ENCODE peak calls at places on chromosome 22, in nine cellular contexts. One of them, this sample, is unnamed.

GRCh38 chr22:38540731-38541130 is 29.3 kb downstream of the DMC1 start:
- DNase-seq in heart left ventricle: no peak
- DNase-seq in CD8-positive, alpha-beta T cell: no peak
- DNase-seq in CD4-positive, alpha-beta T cell: no peak
- DNase-seq in body of pancreas: no peak
- DNase-seq in dorsolateral prefrontal cortex: no peak
- DNase-seq in mucosa of descending colon: no peak
- DNase-seq in H1: no peak
- DNase-seq in lung: no peak
- DNase-seq in this sample: no peak

GRCh38 chr22:32480238-32480637 is 5.6 kb downstream of the FBXO7 start:
- DNase-seq in CD8-positive, alpha-beta T cell: no peak
- DNase-seq in dorsolateral prefrontal cortex: no peak
- DNase-seq in heart left ventricle: no peak
- DNase-seq in mucosa of descending colon: no peak
- DNase-seq in H1: no peak
- DNase-seq in lung: no peak
- DNase-seq in CD4-positive, alpha-beta T cell: no peak
- DNase-seq in body of pancreas: no peak
- DNase-seq in this sample: no peak

GRCh38 chr22:19060356-19061009 is 61.7 kb downstream of the DGCR2 start:
- DNase-seq in CD4-positive, alpha-beta T cell: no peak
- DNase-seq in dorsolateral prefrontal cortex: no peak
- DNase-seq in heart left ventricle: peak
- DNase-seq in H1: no peak
- DNase-seq in CD8-positive, alpha-beta T cell: no peak
- DNase-seq in body of pancreas: peak
- DNase-seq in lung: no peak
- DNase-seq in mucosa of descending colon: no peak
- DNase-seq in this sample: no peak

GRCh38 chr22:38233427-38233826 is 31.6 kb downstream of the MAFF start:
- DNase-seq in CD4-positive, alpha-beta T cell: no peak
- DNase-seq in body of pancreas: no peak
- DNase-seq in CD8-positive, alpha-beta T cell: no peak
- DNase-seq in mucosa of descending colon: no peak
- DNase-seq in dorsolateral prefrontal cortex: no peak
- DNase-seq in heart left ventricle: no peak
- DNase-seq in lung: no peak
- DNase-seq in H1: no peak
- DNase-seq in this sample: no peak

GRCh38 chr22:27804683-27805297 is 3.2 kb upstream of the MN1 start:
- DNase-seq in heart left ventricle: peak
- DNase-seq in H1: peak
- DNase-seq in CD4-positive, alpha-beta T cell: peak
- DNase-seq in mucosa of descending colon: peak
- DNase-seq in dorsolateral prefrontal cortex: peak
- DNase-seq in CD8-positive, alpha-beta T cell: peak
- DNase-seq in body of pancreas: peak
- DNase-seq in lung: peak
- DNase-seq in this sample: no peak

GRCh38 chr22:16949561-16949960 is 58.5 kb downstream of the GAB4 start:
- DNase-seq in lung: no peak
- DNase-seq in H1: no peak
- DNase-seq in CD4-positive, alpha-beta T cell: no peak
- DNase-seq in CD8-positive, alpha-beta T cell: no peak
- DNase-seq in mucosa of descending colon: no peak
- DNase-seq in heart left ventricle: no peak
- DNase-seq in dorsolateral prefrontal cortex: no peak
- DNase-seq in body of pancreas: no peak
- DNase-seq in this sample: no peak

GRCh38 chr22:38494498-38494897 is 11.6 kb downstream of the DDX17 start:
- DNase-seq in H1: no peak
- DNase-seq in CD4-positive, alpha-beta T cell: no peak
- DNase-seq in body of pancreas: no peak
- DNase-seq in dorsolateral prefrontal cortex: no peak
- DNase-seq in CD8-positive, alpha-beta T cell: no peak
- DNase-seq in heart left ventricle: no peak
- DNase-seq in lung: no peak
- DNase-seq in mucosa of descending colon: no peak
- DNase-seq in this sample: no peak

GRCh38 chr22:22342697-22343602 is 98.4 kb downstream of the VPREB1 start:
- DNase-seq in CD4-positive, alpha-beta T cell: peak
- DNase-seq in lung: peak
- DNase-seq in CD8-positive, alpha-beta T cell: peak
- DNase-seq in H1: peak
- DNase-seq in dorsolateral prefrontal cortex: no peak
- DNase-seq in body of pancreas: peak
- DNase-seq in mucosa of descending colon: peak
- DNase-seq in heart left ventricle: no peak
- DNase-seq in this sample: no peak

GRCh38 chr22:38724926-38725571 is 19.3 kb downstream of the GTPBP1 start:
- DNase-seq in CD4-positive, alpha-beta T cell: no peak
- DNase-seq in heart left ventricle: no peak
- DNase-seq in dorsolateral prefrontal cortex: no peak
- DNase-seq in lung: no peak
- DNase-seq in H1: no peak
- DNase-seq in mucosa of descending colon: peak
- DNase-seq in body of pancreas: no peak
- DNase-seq in CD8-positive, alpha-beta T cell: peak
- DNase-seq in this sample: no peak

GRCh38 chr22:22071455-22071854 is 88.9 kb upstream of the TOP3B start:
- DNase-seq in CD4-positive, alpha-beta T cell: no peak
- DNase-seq in CD8-positive, alpha-beta T cell: no peak
- DNase-seq in dorsolateral prefrontal cortex: no peak
- DNase-seq in heart left ventricle: no peak
- DNase-seq in mucosa of descending colon: no peak
- DNase-seq in H1: no peak
- DNase-seq in lung: no peak
- DNase-seq in body of pancreas: no peak
- DNase-seq in this sample: no peak

GRCh38 chr22:38734203-38735100 is 21.3 kb downstream of the SUN2 start:
- DNase-seq in lung: no peak
- DNase-seq in body of pancreas: no peak
- DNase-seq in heart left ventricle: peak
- DNase-seq in dorsolateral prefrontal cortex: peak
- DNase-seq in mucosa of descending colon: peak
- DNase-seq in CD8-positive, alpha-beta T cell: no peak
- DNase-seq in CD4-positive, alpha-beta T cell: no peak
- DNase-seq in H1: no peak
- DNase-seq in this sample: no peak

GRCh38 chr22:45311033-45311531 is 1.3 kb downstream of the FAM118A start:
- DNase-seq in body of pancreas: no peak
- DNase-seq in CD8-positive, alpha-beta T cell: no peak
- DNase-seq in heart left ventricle: no peak
- DNase-seq in lung: no peak
- DNase-seq in H1: no peak
- DNase-seq in dorsolateral prefrontal cortex: no peak
- DNase-seq in mucosa of descending colon: no peak
- DNase-seq in CD4-positive, alpha-beta T cell: no peak
- DNase-seq in this sample: no peak

GRCh38 chr22:43948836-43949235 is 6.4 kb upstream of the SAMM50 start:
- DNase-seq in H1: no peak
- DNase-seq in CD4-positive, alpha-beta T cell: no peak
- DNase-seq in CD8-positive, alpha-beta T cell: no peak
- DNase-seq in lung: no peak
- DNase-seq in body of pancreas: no peak
- DNase-seq in dorsolateral prefrontal cortex: no peak
- DNase-seq in heart left ventricle: no peak
- DNase-seq in mucosa of descending colon: no peak
- DNase-seq in this sample: no peak

GRCh38 chr22:43946391-43946680 is 8.9 kb upstream of the SAMM50 start:
- DNase-seq in H1: no peak
- DNase-seq in dorsolateral prefrontal cortex: no peak
- DNase-seq in body of pancreas: no peak
- DNase-seq in CD8-positive, alpha-beta T cell: no peak
- DNase-seq in lung: no peak
- DNase-seq in CD4-positive, alpha-beta T cell: no peak
- DNase-seq in heart left ventricle: no peak
- DNase-seq in mucosa of descending colon: no peak
- DNase-seq in this sample: no peak

GRCh38 chr22:43944670-43945430 is 10.4 kb upstream of the SAMM50 start:
- DNase-seq in CD4-positive, alpha-beta T cell: no peak
- DNase-seq in lung: no peak
- DNase-seq in body of pancreas: no peak
- DNase-seq in heart left ventricle: no peak
- DNase-seq in mucosa of descending colon: no peak
- DNase-seq in CD8-positive, alpha-beta T cell: no peak
- DNase-seq in dorsolateral prefrontal cortex: no peak
- DNase-seq in H1: no peak
- DNase-seq in this sample: no peak

GRCh38 chr22:43941449-43941848 is 13.8 kb upstream of the SAMM50 start:
- DNase-seq in CD8-positive, alpha-beta T cell: no peak
- DNase-seq in lung: no peak
- DNase-seq in heart left ventricle: no peak
- DNase-seq in H1: no peak
- DNase-seq in CD4-positive, alpha-beta T cell: no peak
- DNase-seq in dorsolateral prefrontal cortex: no peak
- DNase-seq in body of pancreas: no peak
- DNase-seq in mucosa of descending colon: no peak
- DNase-seq in this sample: no peak

GRCh38 chr22:43945632-43946390 is 9.4 kb upstream of the SAMM50 start:
- DNase-seq in H1: peak
- DNase-seq in heart left ventricle: peak
- DNase-seq in dorsolateral prefrontal cortex: peak
- DNase-seq in CD4-positive, alpha-beta T cell: peak
- DNase-seq in body of pancreas: peak
- DNase-seq in mucosa of descending colon: peak
- DNase-seq in CD8-positive, alpha-beta T cell: peak
- DNase-seq in lung: peak
- DNase-seq in this sample: no peak
- TF ChIP-seq CTCF in H1: peak
- TF ChIP-seq CTCF in heart left ventricle: peak
- TF ChIP-seq CTCF in dorsolateral prefrontal cortex: peak
- TF ChIP-seq CTCF in CD4-positive, alpha-beta T cell: peak
- TF ChIP-seq CTCF in body of pancreas: peak
- TF ChIP-seq CTCF in mucosa of descending colon: peak
- TF ChIP-seq CTCF in CD8-positive, alpha-beta T cell: peak
- TF ChIP-seq CTCF in lung: peak
- TF ChIP-seq CTCF in this sample: peak

GRCh38 chr22:35431483-35432205 is 31.7 kb downstream of the MCM5 start:
- DNase-seq in CD8-positive, alpha-beta T cell: no peak
- DNase-seq in CD4-positive, alpha-beta T cell: no peak
- DNase-seq in lung: no peak
- DNase-seq in H1: no peak
- DNase-seq in body of pancreas: no peak
- DNase-seq in dorsolateral prefrontal cortex: no peak
- DNase-seq in mucosa of descending colon: no peak
- DNase-seq in heart left ventricle: no peak
- DNase-seq in this sample: no peak
- TF ChIP-seq CTCF in CD8-positive, alpha-beta T cell: no peak
- TF ChIP-seq CTCF in CD4-positive, alpha-beta T cell: no peak
- TF ChIP-seq CTCF in lung: no peak
- TF ChIP-seq CTCF in H1: no peak
- TF ChIP-seq CTCF in body of pancreas: no peak
- TF ChIP-seq CTCF in dorsolateral prefrontal cortex: no peak
- TF ChIP-seq CTCF in mucosa of descending colon: no peak
- TF ChIP-seq CTCF in heart left ventricle: no peak
- TF ChIP-seq CTCF in this sample: no peak

DNA sequence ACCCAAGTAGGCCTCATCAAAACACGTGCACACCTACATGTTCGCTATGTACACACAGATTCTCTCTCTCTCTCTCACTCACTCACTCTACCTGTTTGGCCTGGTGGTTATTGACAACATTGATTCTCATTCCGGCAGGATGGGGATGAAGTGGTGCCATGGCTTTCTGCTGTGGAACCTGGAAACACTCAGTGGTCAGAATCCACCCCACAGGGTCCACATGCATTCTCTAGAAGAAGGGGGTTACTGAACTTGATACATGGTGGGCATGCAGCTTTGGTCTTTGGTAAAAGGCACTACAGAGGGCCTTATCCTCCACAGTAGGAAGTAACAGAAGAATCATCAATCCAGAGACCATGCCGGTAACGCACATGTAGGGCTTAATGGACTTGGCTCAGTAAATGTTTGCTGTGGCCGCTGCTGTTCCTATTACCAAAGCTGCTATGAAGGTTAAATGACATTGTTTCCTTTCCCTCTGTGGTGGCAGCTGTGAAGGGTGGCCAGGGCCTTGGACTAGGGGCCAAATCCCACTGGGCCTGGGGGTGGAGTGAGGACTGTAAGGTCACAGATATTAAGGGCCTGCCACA is 12.7 kb downstream of the POLDIP3 start:
- DNase-seq in body of pancreas: no peak
- DNase-seq in dorsolateral prefrontal cortex: no peak
- DNase-seq in lung: no peak
- DNase-seq in CD8-positive, alpha-beta T cell: no peak
- DNase-seq in H1: no peak
- DNase-seq in mucosa of descending colon: no peak
- DNase-seq in CD4-positive, alpha-beta T cell: no peak
- DNase-seq in heart left ventricle: peak
- DNase-seq in this sample: no peak
- TF ChIP-seq CTCF in body of pancreas: no peak
- TF ChIP-seq CTCF in dorsolateral prefrontal cortex: no peak
- TF ChIP-seq CTCF in lung: no peak
- TF ChIP-seq CTCF in CD8-positive, alpha-beta T cell: no peak
- TF ChIP-seq CTCF in H1: no peak
- TF ChIP-seq CTCF in mucosa of descending colon: no peak
- TF ChIP-seq CTCF in CD4-positive, alpha-beta T cell: no peak
- TF ChIP-seq CTCF in heart left ventricle: no peak
- TF ChIP-seq CTCF in this sample: no peak

GRCh38 chr22:50627914-50628542 is at the start of gene ARSA:
- DNase-seq in CD4-positive, alpha-beta T cell: peak
- DNase-seq in H1: peak
- DNase-seq in dorsolateral prefrontal cortex: peak
- DNase-seq in CD8-positive, alpha-beta T cell: peak
- DNase-seq in body of pancreas: peak
- DNase-seq in lung: peak
- DNase-seq in heart left ventricle: peak
- DNase-seq in mucosa of descending colon: peak
- DNase-seq in this sample: peak
- TF ChIP-seq CTCF in CD4-positive, alpha-beta T cell: no peak
- TF ChIP-seq CTCF in H1: peak
- TF ChIP-seq CTCF in dorsolateral prefrontal cortex: peak
- TF ChIP-seq CTCF in CD8-positive, alpha-beta T cell: no peak
- TF ChIP-seq CTCF in body of pancreas: peak
- TF ChIP-seq CTCF in lung: peak
- TF ChIP-seq CTCF in heart left ventricle: peak
- TF ChIP-seq CTCF in mucosa of descending colon: peak
- TF ChIP-seq CTCF in this sample: peak

DNA sequence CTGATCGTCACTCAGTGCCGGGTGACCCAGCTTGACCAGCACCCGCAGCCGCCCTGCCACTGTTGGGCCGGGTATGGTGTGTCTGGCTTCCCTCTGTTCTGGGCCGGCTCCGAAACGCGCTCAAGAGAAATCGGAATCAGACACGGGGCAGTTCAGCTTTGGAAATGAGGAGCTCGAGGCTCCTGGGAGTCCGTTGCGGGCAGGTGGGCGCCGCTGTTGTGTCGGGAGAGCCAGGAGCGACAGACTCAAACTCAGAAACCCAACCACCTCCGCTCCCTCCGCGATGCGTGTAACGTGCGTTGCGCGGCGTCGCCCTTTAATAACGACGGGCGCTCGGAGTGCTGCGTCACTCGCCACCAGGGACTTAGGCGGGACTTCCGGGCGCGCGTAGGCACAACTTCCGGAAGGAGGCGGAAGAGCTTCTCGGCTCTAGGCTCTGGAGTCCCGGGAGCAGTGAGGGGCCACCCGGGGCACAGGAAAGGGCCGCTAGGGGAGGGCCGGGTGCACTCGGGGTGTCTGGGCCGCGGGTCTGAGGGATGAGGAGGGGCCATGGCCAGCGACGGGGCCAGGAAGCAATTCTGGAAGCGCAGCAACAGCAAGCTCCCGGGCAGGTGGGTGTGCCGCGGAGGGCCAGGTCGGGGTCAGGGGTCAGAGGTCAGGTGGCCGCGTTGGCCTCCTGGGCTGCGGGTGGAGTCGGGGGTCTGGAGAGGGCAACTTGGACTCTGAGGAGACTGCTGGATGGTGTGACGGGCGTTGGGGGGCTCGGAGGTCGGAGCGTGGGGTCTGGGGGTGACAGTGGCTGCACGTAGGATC is at the start of gene TBC1D22A:
- DNase-seq in lung: peak
- DNase-seq in body of pancreas: peak
- DNase-seq in mucosa of descending colon: peak
- DNase-seq in dorsolateral prefrontal cortex: peak
- DNase-seq in heart left ventricle: peak
- DNase-seq in CD4-positive, alpha-beta T cell: peak
- DNase-seq in CD8-positive, alpha-beta T cell: peak
- DNase-seq in H1: peak
- DNase-seq in this sample: peak
- TF ChIP-seq CTCF in lung: peak
- TF ChIP-seq CTCF in body of pancreas: no peak
- TF ChIP-seq CTCF in mucosa of descending colon: no peak
- TF ChIP-seq CTCF in dorsolateral prefrontal cortex: peak
- TF ChIP-seq CTCF in heart left ventricle: peak
- TF ChIP-seq CTCF in CD4-positive, alpha-beta T cell: no peak
- TF ChIP-seq CTCF in CD8-positive, alpha-beta T cell: no peak
- TF ChIP-seq CTCF in H1: no peak
- TF ChIP-seq CTCF in this sample: no peak